ENCODE peak calls at places on chromosomes 13 and 19, in nine cellular contexts. One of them, this sample, is unnamed.

GRCh38 chr19:35725216-35725861 is 7.5 kb downstream of the KMT2B start:
- ATAC-seq in heart left ventricle: no peak
- ATAC-seq in B cell: no peak
- ATAC-seq in left lung: no peak
- ATAC-seq in stimulated activated naive CD8-positive, alpha-beta T cell treated with anti-CD3 and anti-CD28 coated beads, Interleukin-15, Interleukin-2, amounts not matched to agents 100 U/mL and 50 U/mL, for 24 hours: no peak
- ATAC-seq in memory B cell: no peak
- ATAC-seq in naive thymus-derived CD8-positive, alpha-beta T cell: no peak
- ATAC-seq in left cardiac atrium: no peak
- ATAC-seq in IMR-90: no peak
- ATAC-seq in this sample: no peak

GRCh38 chr13:92535222-92536006 is 691.2 kb upstream of the GPC6 start:
- ATAC-seq in heart left ventricle: no peak
- ATAC-seq in B cell: no peak
- ATAC-seq in left lung: no peak
- ATAC-seq in stimulated activated naive CD8-positive, alpha-beta T cell treated with anti-CD3 and anti-CD28 coated beads, Interleukin-15, Interleukin-2, amounts not matched to agents 100 U/mL and 50 U/mL, for 24 hours: no peak
- ATAC-seq in memory B cell: no peak
- ATAC-seq in naive thymus-derived CD8-positive, alpha-beta T cell: no peak
- ATAC-seq in left cardiac atrium: no peak
- ATAC-seq in IMR-90: no peak
- ATAC-seq in this sample: no peak

GRCh38 chr13:67001363-67001762 is 228.8 kb downstream of the PCDH9 start:
- ATAC-seq in heart left ventricle: no peak
- ATAC-seq in B cell: no peak
- ATAC-seq in left lung: no peak
- ATAC-seq in stimulated activated naive CD8-positive, alpha-beta T cell treated with anti-CD3 and anti-CD28 coated beads, Interleukin-15, Interleukin-2, amounts not matched to agents 100 U/mL and 50 U/mL, for 24 hours: no peak
- ATAC-seq in memory B cell: no peak
- ATAC-seq in naive thymus-derived CD8-positive, alpha-beta T cell: no peak
- ATAC-seq in left cardiac atrium: no peak
- ATAC-seq in IMR-90: no peak
- ATAC-seq in this sample: no peak

GRCh38 chr19:10290439-10290875 is 705 bp downstream of the ICAM5 start:
- ATAC-seq in heart left ventricle: no peak
- ATAC-seq in B cell: no peak
- ATAC-seq in left lung: no peak
- ATAC-seq in stimulated activated naive CD8-positive, alpha-beta T cell treated with anti-CD3 and anti-CD28 coated beads, Interleukin-15, Interleukin-2, amounts not matched to agents 100 U/mL and 50 U/mL, for 24 hours: no peak
- ATAC-seq in memory B cell: no peak
- ATAC-seq in naive thymus-derived CD8-positive, alpha-beta T cell: no peak
- ATAC-seq in left cardiac atrium: peak; percentile 3
- ATAC-seq in IMR-90: no peak
- ATAC-seq in this sample: no peak

GRCh38 chr19:58429745-58430144 is 10.2 kb downstream of the ZNF132 start:
- ATAC-seq in heart left ventricle: no peak
- ATAC-seq in B cell: no peak
- ATAC-seq in left lung: no peak
- ATAC-seq in stimulated activated naive CD8-positive, alpha-beta T cell treated with anti-CD3 and anti-CD28 coated beads, Interleukin-15, Interleukin-2, amounts not matched to agents 100 U/mL and 50 U/mL, for 24 hours: no peak
- ATAC-seq in memory B cell: no peak
- ATAC-seq in naive thymus-derived CD8-positive, alpha-beta T cell: no peak
- ATAC-seq in left cardiac atrium: no peak
- ATAC-seq in IMR-90: peak; percentile 40
- ATAC-seq in this sample: no peak

GRCh38 chr13:109357751-109358150 is 428.6 kb downstream of the IRS2 start:
- ATAC-seq in heart left ventricle: no peak
- ATAC-seq in B cell: no peak
- ATAC-seq in left lung: no peak
- ATAC-seq in stimulated activated naive CD8-positive, alpha-beta T cell treated with anti-CD3 and anti-CD28 coated beads, Interleukin-15, Interleukin-2, amounts not matched to agents 100 U/mL and 50 U/mL, for 24 hours: no peak
- ATAC-seq in memory B cell: no peak
- ATAC-seq in naive thymus-derived CD8-positive, alpha-beta T cell: no peak
- ATAC-seq in left cardiac atrium: no peak
- ATAC-seq in IMR-90: peak; percentile 32
- ATAC-seq in this sample: no peak

GRCh38 chr13:112722433-112723250 is 32.8 kb downstream of the ATP11A start:
- ATAC-seq in heart left ventricle: peak; percentile 84
- ATAC-seq in B cell: no peak
- ATAC-seq in left lung: peak; percentile 59
- ATAC-seq in stimulated activated naive CD8-positive, alpha-beta T cell treated with anti-CD3 and anti-CD28 coated beads, Interleukin-15, Interleukin-2, amounts not matched to agents 100 U/mL and 50 U/mL, for 24 hours: no peak
- ATAC-seq in memory B cell: no peak
- ATAC-seq in naive thymus-derived CD8-positive, alpha-beta T cell: no peak
- ATAC-seq in left cardiac atrium: peak; percentile 90
- ATAC-seq in IMR-90: peak; percentile 96
- ATAC-seq in this sample: peak; percentile 51

GRCh38 chr19:55212447-55212846 is 3.1 kb upstream of the PTPRH start:
- ATAC-seq in heart left ventricle: no peak
- ATAC-seq in B cell: no peak
- ATAC-seq in left lung: no peak
- ATAC-seq in stimulated activated naive CD8-positive, alpha-beta T cell treated with anti-CD3 and anti-CD28 coated beads, Interleukin-15, Interleukin-2, amounts not matched to agents 100 U/mL and 50 U/mL, for 24 hours: peak; percentile 33
- ATAC-seq in memory B cell: peak; percentile 27
- ATAC-seq in naive thymus-derived CD8-positive, alpha-beta T cell: no peak
- ATAC-seq in left cardiac atrium: no peak
- ATAC-seq in IMR-90: no peak
- ATAC-seq in this sample: no peak

GRCh38 chr13:112825875-112826274 is 136.0 kb downstream of the ATP11A start:
- ATAC-seq in heart left ventricle: no peak
- ATAC-seq in B cell: no peak
- ATAC-seq in left lung: no peak
- ATAC-seq in stimulated activated naive CD8-positive, alpha-beta T cell treated with anti-CD3 and anti-CD28 coated beads, Interleukin-15, Interleukin-2, amounts not matched to agents 100 U/mL and 50 U/mL, for 24 hours: no peak
- ATAC-seq in memory B cell: no peak
- ATAC-seq in naive thymus-derived CD8-positive, alpha-beta T cell: no peak
- ATAC-seq in left cardiac atrium: no peak
- ATAC-seq in IMR-90: no peak
- ATAC-seq in this sample: no peak

GRCh38 chr13:46654956-46655726 is 102.2 kb downstream of the LRCH1 start:
- ATAC-seq in heart left ventricle: peak; percentile 47
- ATAC-seq in B cell: no peak
- ATAC-seq in left lung: no peak
- ATAC-seq in stimulated activated naive CD8-positive, alpha-beta T cell treated with anti-CD3 and anti-CD28 coated beads, Interleukin-15, Interleukin-2, amounts not matched to agents 100 U/mL and 50 U/mL, for 24 hours: no peak
- ATAC-seq in memory B cell: no peak
- ATAC-seq in naive thymus-derived CD8-positive, alpha-beta T cell: no peak
- ATAC-seq in left cardiac atrium: no peak
- ATAC-seq in IMR-90: peak; percentile 24
- ATAC-seq in this sample: no peak

GRCh38 chr19:16850133-16850532 is 20.9 kb downstream of the SIN3B start:
- ATAC-seq in heart left ventricle: no peak
- ATAC-seq in B cell: no peak
- ATAC-seq in left lung: no peak
- ATAC-seq in stimulated activated naive CD8-positive, alpha-beta T cell treated with anti-CD3 and anti-CD28 coated beads, Interleukin-15, Interleukin-2, amounts not matched to agents 100 U/mL and 50 U/mL, for 24 hours: no peak
- ATAC-seq in memory B cell: no peak
- ATAC-seq in naive thymus-derived CD8-positive, alpha-beta T cell: no peak
- ATAC-seq in left cardiac atrium: no peak
- ATAC-seq in IMR-90: peak; percentile 58
- ATAC-seq in this sample: no peak

GRCh38 chr13:97849305-97849704 is 104.2 kb upstream of the IPO5 start:
- ATAC-seq in heart left ventricle: peak; percentile 49
- ATAC-seq in B cell: no peak
- ATAC-seq in left lung: peak; percentile 41
- ATAC-seq in stimulated activated naive CD8-positive, alpha-beta T cell treated with anti-CD3 and anti-CD28 coated beads, Interleukin-15, Interleukin-2, amounts not matched to agents 100 U/mL and 50 U/mL, for 24 hours: no peak
- ATAC-seq in memory B cell: peak; percentile 37
- ATAC-seq in naive thymus-derived CD8-positive, alpha-beta T cell: no peak
- ATAC-seq in left cardiac atrium: no peak
- ATAC-seq in IMR-90: peak; percentile 73
- ATAC-seq in this sample: no peak

GRCh38 chr13:45402641-45403040 is 15.5 kb downstream of the SLC25A30 start:
- ATAC-seq in heart left ventricle: peak; percentile 94
- ATAC-seq in B cell: no peak
- ATAC-seq in left lung: peak; percentile 57
- ATAC-seq in stimulated activated naive CD8-positive, alpha-beta T cell treated with anti-CD3 and anti-CD28 coated beads, Interleukin-15, Interleukin-2, amounts not matched to agents 100 U/mL and 50 U/mL, for 24 hours: no peak
- ATAC-seq in memory B cell: no peak
- ATAC-seq in naive thymus-derived CD8-positive, alpha-beta T cell: no peak
- ATAC-seq in left cardiac atrium: peak; percentile 53
- ATAC-seq in IMR-90: no peak
- ATAC-seq in this sample: no peak

GRCh38 chr19:2634228-2634951 is 68.1 kb downstream of the GNG7 start:
- ATAC-seq in heart left ventricle: peak; percentile 72
- ATAC-seq in B cell: no peak
- ATAC-seq in left lung: peak; percentile 66
- ATAC-seq in stimulated activated naive CD8-positive, alpha-beta T cell treated with anti-CD3 and anti-CD28 coated beads, Interleukin-15, Interleukin-2, amounts not matched to agents 100 U/mL and 50 U/mL, for 24 hours: no peak
- ATAC-seq in memory B cell: no peak
- ATAC-seq in naive thymus-derived CD8-positive, alpha-beta T cell: no peak
- ATAC-seq in left cardiac atrium: peak; percentile 53
- ATAC-seq in IMR-90: no peak
- ATAC-seq in this sample: no peak

GRCh38 chr13:105139380-105140285 is 1395.8 kb downstream of the EFNB2 start:
- ATAC-seq in heart left ventricle: peak; percentile 82
- ATAC-seq in B cell: peak; percentile 93
- ATAC-seq in left lung: peak; percentile 91
- ATAC-seq in stimulated activated naive CD8-positive, alpha-beta T cell treated with anti-CD3 and anti-CD28 coated beads, Interleukin-15, Interleukin-2, amounts not matched to agents 100 U/mL and 50 U/mL, for 24 hours: peak; percentile 85
- ATAC-seq in memory B cell: peak; percentile 94
- ATAC-seq in naive thymus-derived CD8-positive, alpha-beta T cell: peak; percentile 95
- ATAC-seq in left cardiac atrium: peak; percentile 74
- ATAC-seq in IMR-90: peak; percentile 93
- ATAC-seq in this sample: peak; percentile 42

GRCh38 chr19:39543477-39543857 is 3.5 kb upstream of the EID2 start:
- ATAC-seq in heart left ventricle: no peak
- ATAC-seq in B cell: no peak
- ATAC-seq in left lung: no peak
- ATAC-seq in stimulated activated naive CD8-positive, alpha-beta T cell treated with anti-CD3 and anti-CD28 coated beads, Interleukin-15, Interleukin-2, amounts not matched to agents 100 U/mL and 50 U/mL, for 24 hours: no peak
- ATAC-seq in memory B cell: no peak
- ATAC-seq in naive thymus-derived CD8-positive, alpha-beta T cell: no peak
- ATAC-seq in left cardiac atrium: no peak
- ATAC-seq in IMR-90: no peak
- ATAC-seq in this sample: no peak

GRCh38 chr13:40613954-40614353 is 52.5 kb downstream of the FOXO1 start:
- ATAC-seq in heart left ventricle: peak; percentile 39
- ATAC-seq in B cell: no peak
- ATAC-seq in left lung: no peak
- ATAC-seq in stimulated activated naive CD8-positive, alpha-beta T cell treated with anti-CD3 and anti-CD28 coated beads, Interleukin-15, Interleukin-2, amounts not matched to agents 100 U/mL and 50 U/mL, for 24 hours: no peak
- ATAC-seq in memory B cell: no peak
- ATAC-seq in naive thymus-derived CD8-positive, alpha-beta T cell: no peak
- ATAC-seq in left cardiac atrium: no peak
- ATAC-seq in IMR-90: no peak
- ATAC-seq in this sample: no peak

This sample was measured in esophagus mucosa.